ENCODE peak calls at places on chromosomes 11 and 22, in five cellular contexts. Z, J, Q, I and Y are unnamed samples.

GRCh38 chr11:124672531-124673215 is 866 bp downstream of the SIAE start:
- DNase-seq in I (no peak), Z (no peak), J (no peak), Q (no peak), Y (no peak)

GRCh38 chr11:70710192-70710965 is 312.1 kb downstream of the CTTN start:
- DNase-seq in Z (no peak), Q (no peak), J (no peak), I (no peak), Y (no peak)

GRCh38 chr22:33493476-33494205 is 426.6 kb downstream of the LARGE1 start:
- DNase-seq in I (no peak), Z (no peak), Q (no peak), J (no peak), Y (no peak)

GRCh38 chr11:43644626-43645299 is 35.8 kb upstream of the HSD17B12 start:
- DNase-seq in Q (no peak), I (peak), Z (peak), J (peak), Y (no peak)

GRCh38 chr22:24920029-24920428 is 26.5 kb downstream of the LHFPL7 start:
- DNase-seq in I (no peak), J (no peak), Q (no peak), Z (no peak), Y (no peak)

GRCh38 chr11:67468509-67468834 is 579 bp downstream of the TMEM134 start:
- DNase-seq in J (no peak), Q (no peak), I (no peak), Z (no peak), Y (no peak)

GRCh38 chr11:102653744-102654291 is 28.7 kb upstream of the MMP20 start:
- DNase-seq in Z (peak), I (no peak), Q (no peak), J (no peak), Y (no peak)

GRCh38 chr22:50252081-50253045 is 1.3 kb upstream of the HDAC10 start:
- DNase-seq in Z (peak), I (peak), J (peak), Q (no peak), Y (no peak)

GRCh38 chr11:94139421-94139820 is 10.8 kb downstream of the PANX1 start:
- DNase-seq in Z (no peak), Q (no peak), J (no peak), I (no peak), Y (no peak)

GRCh38 chr11:60984149-60984548 is 12.7 kb downstream of the CD6 start:
- DNase-seq in Z (no peak), J (no peak), Q (no peak), I (no peak), Y (no peak)

GRCh38 chr11:94928146-94928995 is 45.0 kb downstream of the CWC15 start:
- DNase-seq in Q (no peak), J (no peak), Z (no peak), I (no peak), Y (no peak)

GRCh38 chr11:63912678-63913077 is 4.3 kb downstream of the RCOR2 start:
- DNase-seq in Z (no peak), Q (no peak), I (no peak), J (no peak), Y (no peak)

GRCh38 chr11:134152692-134153091 is 71.1 kb downstream of the NCAPD3 start:
- DNase-seq in J (no peak), I (no peak), Z (no peak), Q (no peak), Y (no peak)

GRCh38 chr11:82978422-82979099 is 77.0 kb downstream of the DDIAS start:
- DNase-seq in I (peak), J (no peak), Q (no peak), Z (peak), Y (no peak)

GRCh38 chr11:39177678-39178077 is 2281.8 kb downstream of the LRRC4C start:
- DNase-seq in Q (no peak), Z (no peak), J (no peak), I (no peak), Y (no peak)

GRCh38 chr11:73236205-73236765 is 18.2 kb downstream of the P2RY2 start:
- DNase-seq in J (no peak), I (no peak), Z (no peak), Q (no peak), Y (no peak)

GRCh38 chr11:134479206-134479955 is 67.3 kb upstream of the B3GAT1 start:
- DNase-seq in J (no peak), Z (no peak), Q (no peak), I (no peak), Y (no peak)

GRCh38 chr22:50090141-50090714 is 422 bp downstream of the MOV10L1 start:
- DNase-seq in I (no peak), Q (no peak), Z (no peak), J (no peak), Y (no peak)

GRCh38 chr11:26993965-26994446 is at the start of gene FIBIN:
- DNase-seq in Z (peak), I (peak), Q (no peak), J (no peak), Y (no peak)

GRCh38 chr11:1153951-1154487 is 3.7 kb upstream of the MUC5AC start:
- DNase-seq in Z (peak), Q (no peak), I (peak), J (no peak), Y (no peak)

GRCh38 chr22:17999851-18000250 is 24.5 kb downstream of the MICAL3 start:
- DNase-seq in J (no peak), Q (no peak), Z (no peak), I (no peak), Y (no peak)

GRCh38 chr11:11732116-11732515 is 109.7 kb upstream of the USP47 start:
- DNase-seq in Q (no peak), J (no peak), Z (peak), I (no peak), Y (no peak)

GRCh38 chr11:67062526-67063373 is 6.1 kb downstream of the RHOD start:
- DNase-seq in Q (no peak), Z (no peak), I (no peak), J (no peak), Y (no peak)